ENCODE peak calls at places on chromosomes 7 and 10, in four cellular contexts. S is GM13977, Z is colonic mucosa, X is M059J. D is an unnamed sample.

GRCh38 chr7:151867912-151868804 is 8.8 kb downstream of the PRKAG2 start:
- DNase-seq in S (no peak), Z (no peak), X (peak; percentile 34), D (no peak)

GRCh38 chr7:118079369-118079768 is 104.6 kb upstream of the LSM8 start:
- DNase-seq in S (no peak), Z (no peak), X (no peak), D (no peak)

GRCh38 chr7:74187915-74188675 is 13.9 kb downstream of the EIF4H start:
- DNase-seq in S (no peak), Z (no peak), X (peak; percentile 80), D (no peak)

GRCh38 chr7:93232673-93233018 is 480 bp downstream of the VPS50 start:
- DNase-seq in S (no peak), Z (no peak), X (peak; percentile 12), D (no peak)

GRCh38 chr7:100867040-100867795 is at the start of gene TRIP6:
- DNase-seq in S (peak; percentile 86), Z (peak; percentile 91), X (peak; percentile 95), D (peak; percentile 81)

GRCh38 chr10:34575882-34576281 is 239.2 kb downstream of the PARD3 start:
- DNase-seq in S (no peak), Z (no peak), X (peak; percentile 27), D (no peak)

GRCh38 chr10:119517235-119518141 is 25.0 kb downstream of the RGS10 start:
- DNase-seq in S (peak; percentile 74), Z (no peak), X (peak; percentile 60), D (no peak)

GRCh38 chr10:7817576-7817975 is 729 bp upstream of the TAF3 start:
- DNase-seq in S (no peak), Z (no peak), X (no peak), D (no peak)

GRCh38 chr7:18974803-18975202 is 142.6 kb downstream of the TWIST1 start:
- DNase-seq in S (no peak), Z (no peak), X (peak; percentile 93), D (no peak)